ENCODE peak calls at places on chromosomes 4 and X, in eight cellular contexts. F, R, H, A, E, Y, L and X are unnamed samples.

GRCh38 chrX:153722704-153723350 is 1.4 kb downstream of the BCAP31 start:
- DNase-seq in A (no peak), H (no peak), L (no peak), F (no peak), E (no peak), Y (no peak), R (no peak), X (no peak)

GRCh38 chr4:16757080-16757521 is 141.3 kb downstream of the LDB2 start:
- DNase-seq in R (no peak), E (no peak), H (peak; percentile 85), A (no peak), Y (no peak), F (no peak), L (no peak), X (no peak)

GRCh38 chr4:188417181-188417580 is 277.9 kb downstream of the TRIML1 start:
- DNase-seq in E (no peak), L (no peak), R (no peak), A (no peak), F (no peak), H (no peak), Y (no peak), X (no peak)

GRCh38 chr4:140851032-140851636 is 94.9 kb upstream of the TBC1D9 start:
- DNase-seq in H (peak; percentile 56), E (no peak), Y (peak; percentile 61), F (no peak), R (peak; percentile 28), A (peak; percentile 18), L (no peak), X (no peak)

GRCh38 chrX:56745019-56745418 is 16.0 kb downstream of the NBDY start:
- DNase-seq in L (no peak), A (no peak), E (no peak), H (peak; percentile 59), Y (no peak), R (no peak), F (no peak), X (no peak)

GRCh38 chrX:85859426-85859825 is 187.9 kb downstream of the CHM start:
- DNase-seq in H (no peak), L (no peak), Y (no peak), F (no peak), R (no peak), E (no peak), A (no peak), X (no peak)

GRCh38 chr4:77360451-77360850 is 203.4 kb downstream of the CCNG2 start:
- DNase-seq in E (no peak), R (peak; percentile 29), H (no peak), L (no peak), F (no peak), A (no peak), Y (no peak), X (no peak)

GRCh38 chrX:1210844-1211243 is 1.6 kb downstream of the CRLF2 start:
- DNase-seq in H (no peak), L (no peak), A (no peak), R (no peak), F (no peak), Y (no peak), E (no peak), X (no peak)

GRCh38 chrX:149512225-149512885 is 7.2 kb upstream of the IDS start:
- DNase-seq in L (peak; percentile 39), A (peak; percentile 49), F (no peak), H (peak; percentile 30), E (peak; percentile 42), R (peak; percentile 64), Y (no peak), X (no peak)

GRCh38 chr4:174111350-174111888 is 172.0 kb downstream of the FBXO8 start:
- DNase-seq in H (no peak), F (no peak), R (no peak), L (no peak), Y (no peak), E (no peak), A (no peak), X (no peak)

GRCh38 chr4:123589361-123589760 is 192.8 kb downstream of the SPRY1 start:
- DNase-seq in E (no peak), R (no peak), A (no peak), H (no peak), Y (no peak), L (no peak), F (no peak), X (no peak)

GRCh38 chr4:40719008-40719623 is 30.6 kb upstream of the NSUN7 start:
- DNase-seq in R (no peak), L (no peak), F (no peak), E (no peak), A (no peak), Y (no peak), H (peak; percentile 52), X (no peak)